ENCODE peak calls at places on chromosome 7, in four cellular contexts. Y is testis, J is ovary, H is heart right ventricle. C is an unnamed sample. For H3K4me1, the result is how much of the 10 kb centered on the place peaks cover.

GRCh38 chr7:13990319-13990983 is 985 bp upstream of the ETV1 start:
- DNase-seq in H (peak), J (no peak), Y (peak), C (peak)

GRCh38 chr7:14585232-14585631 is 317.3 kb downstream of the DGKB start:
- DNase-seq in H (no peak), Y (no peak), J (no peak), C (no peak)

GRCh38 chr7:138842111-138842510 is 44.1 kb upstream of the ATP6V0A4 start:
- DNase-seq in J (no peak), Y (no peak), H (no peak), C (no peak)

GRCh38 chr7:92255308-92255707 is 9.5 kb downstream of the ANKIB1 start:
- DNase-seq in Y (no peak), J (no peak), H (no peak), C (no peak)

GRCh38 chr7:2446676-2447075 is 29.5 kb downstream of the GRIFIN start:
- DNase-seq in J (no peak), Y (no peak), H (no peak), C (no peak)

GRCh38 chr7:4439444-4439843 is 242.7 kb upstream of the FOXK1 start:
- DNase-seq in H (no peak), J (no peak), Y (peak), C (no peak)

GRCh38 chr7:101370836-101371235 is 8.2 kb downstream of the COL26A1 start:
- DNase-seq in H (no peak), J (no peak), Y (no peak), C (no peak)

GRCh38 chr7:40267583-40267982 is 132.8 kb downstream of the SUGCT start:
- DNase-seq in H (no peak), J (no peak), Y (no peak), C (no peak)

GRCh38 chr7:136055266-136055665 is 78.1 kb upstream of the MTPN start:
- DNase-seq in Y (no peak), J (no peak), H (no peak), C (no peak)

GRCh38 chr7:112182749-112183148 is 23.4 kb downstream of the DOCK4 start:
- DNase-seq in J (no peak), H (peak), Y (no peak), C (peak)

GRCh38 chr7:119916501-119916900 is 356.5 kb upstream of the KCND2 start:
- DNase-seq in H (no peak), Y (no peak), J (no peak), C (no peak)

GRCh38 chr7:116425647-116426209 is 73.8 kb upstream of the CAV2 start:
- DNase-seq in J (no peak), H (no peak), Y (no peak), C (no peak)

GRCh38 chr7:128410092-128410665 is 397 bp upstream of the IMPDH1 start:
- DNase-seq in H (no peak), J (peak), Y (peak), C (peak)

GRCh38 chr7:157000741-157001653 is 9.5 kb downstream of the MNX1 start:
- DNase-seq in Y (peak), J (no peak), H (no peak), C (no peak)

GRCh38 chr7:93036807-93037206 is 81.0 kb downstream of the SAMD9 start:
- DNase-seq in H (no peak), J (no peak), Y (no peak), C (no peak)

GRCh38 chr7:28005075-28005847 is 175.3 kb downstream of the JAZF1 start:
- DNase-seq in J (peak), Y (no peak), H (peak), C (peak)

GRCh38 chr7:127609297-127609696 is 8.6 kb downstream of the PAX4 start:
- DNase-seq in Y (no peak), J (no peak), H (no peak), C (no peak)

GRCh38 chr7:20351901-20352300 is 21.2 kb downstream of the ITGB8 start:
- DNase-seq in J (no peak), Y (no peak), H (no peak), C (no peak)

GRCh38 chr7:29748286-29749099 is 57.8 kb upstream of the WIPF3 start:
- DNase-seq in Y (no peak), J (no peak), H (no peak), C (no peak)

GRCh38 chr7:81111781-81112540 is 193.1 kb upstream of the SEMA3C start:
- DNase-seq in Y (no peak), J (no peak), H (no peak), C (no peak)

GRCh38 chr7:158260567-158261361 is 326.9 kb downstream of the PTPRN2 start:
- DNase-seq in H (no peak), Y (no peak), J (no peak), C (no peak)

GRCh38 chr7:158259671-158260423 is 327.8 kb downstream of the PTPRN2 start:
- DNase-seq in J (no peak), H (no peak), Y (no peak), C (no peak)

GRCh38 chr7:158262284-158263109 is 325.1 kb downstream of the PTPRN2 start:
- DNase-seq in J (no peak), H (no peak), Y (no peak), C (no peak)

GRCh38 chr7:158263110-158263963 is 324.3 kb downstream of the PTPRN2 start:
- DNase-seq in Y (no peak), H (no peak), J (no peak), C (no peak)

GRCh38 chr7:158261362-158262235 is 326.0 kb downstream of the PTPRN2 start:
- DNase-seq in Y (no peak), H (no peak), J (no peak), C (no peak)
- H3K4me1 ChIP-seq in Y (under half), H (under half), J (under half), C (under half)

GRCh38 chr7:8321312-8321711 is 59.3 kb upstream of the ICA1 start:
- DNase-seq in H (no peak), Y (no peak), J (no peak), C (no peak)

GRCh38 chr7:8325067-8325466 is 63.1 kb upstream of the ICA1 start:
- DNase-seq in H (no peak), Y (no peak), J (no peak), C (no peak)

GRCh38 chr7:8314566-8314965 is 52.6 kb upstream of the ICA1 start:
- DNase-seq in Y (no peak), J (no peak), H (no peak), C (no peak)

GRCh38 chr7:8322667-8323066 is 60.7 kb upstream of the ICA1 start:
- DNase-seq in Y (no peak), J (no peak), H (no peak), C (no peak)

DNA sequence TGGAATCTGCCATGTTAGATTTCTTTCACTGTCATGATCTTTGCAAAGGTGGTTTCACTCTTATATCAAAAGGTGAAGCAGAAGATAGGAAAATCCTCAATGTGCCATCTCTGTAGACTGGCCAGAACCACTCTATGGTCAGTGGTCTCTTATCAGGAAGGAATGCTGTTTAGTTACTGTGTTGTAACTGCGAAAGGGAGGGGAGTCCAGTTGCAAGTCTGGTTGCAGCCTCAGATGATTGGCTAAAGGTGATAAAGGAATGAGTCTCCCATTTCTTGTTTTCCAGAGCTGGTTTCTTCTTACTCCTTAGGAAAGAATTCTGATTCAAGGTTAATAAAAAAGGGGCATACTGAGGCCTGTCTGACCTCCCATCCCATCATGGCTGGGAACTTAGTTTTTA is 58.2 kb upstream of the ICA1 start:
- DNase-seq in J (no peak), Y (no peak), H (no peak), C (no peak)
- H3K4me1 ChIP-seq in J (under half), Y (under half), H (under half), C (under half)

DNA sequence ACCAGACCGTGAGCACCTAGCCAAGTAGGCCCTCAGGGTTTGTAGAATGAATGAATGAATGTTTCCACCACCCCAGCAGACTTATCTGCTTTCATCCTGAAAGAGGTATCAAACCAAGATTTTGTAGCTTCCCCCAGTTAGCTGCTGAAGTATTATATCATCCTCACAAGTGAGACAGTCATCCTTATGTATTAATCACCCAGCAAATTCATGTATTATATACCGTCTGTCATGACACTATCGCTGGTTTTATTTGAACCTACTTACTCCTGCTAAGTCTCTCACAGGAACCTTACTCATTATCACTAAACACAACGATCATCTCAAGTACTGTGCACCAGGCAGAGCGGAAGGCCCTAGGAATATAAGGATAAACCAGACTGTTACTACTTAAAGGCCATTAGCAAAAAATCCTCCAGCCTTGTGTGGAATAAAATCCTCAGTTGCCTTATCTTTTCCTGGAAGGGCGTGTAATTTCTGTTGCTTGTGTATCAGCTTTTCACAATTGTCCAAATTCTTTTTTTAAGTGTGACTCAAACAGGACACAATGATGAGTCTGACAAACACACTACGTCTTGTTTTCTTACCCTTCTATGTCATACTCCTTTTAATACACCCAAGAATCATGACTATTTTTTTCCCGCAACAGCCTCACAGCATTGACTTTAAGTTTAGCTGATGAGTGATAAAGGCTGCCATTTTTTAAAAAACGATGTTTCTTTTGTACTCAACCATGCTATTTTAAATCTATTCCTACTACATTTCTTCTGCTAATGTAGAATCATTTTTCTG is 176.1 kb upstream of the KLF14 start:
- DNase-seq in J (no peak), H (no peak), Y (no peak), C (no peak)
- H3K4me1 ChIP-seq in J (under half), H (half or more), Y (under half), C (half or more)

GRCh38 chr7:47484923-47485639 is 96.8 kb downstream of the TNS3 start:
- DNase-seq in Y (no peak), H (no peak), J (no peak), C (no peak)
- H3K4me1 ChIP-seq in Y (under half), H (half or more), J (under half), C (half or more)

GRCh38 chr7:47474211-47474936 is 107.5 kb downstream of the TNS3 start:
- DNase-seq in H (no peak), J (no peak), Y (no peak), C (no peak)

GRCh38 chr7:47475880-47476227 is 106.1 kb downstream of the TNS3 start:
- DNase-seq in J (no peak), H (no peak), Y (no peak), C (no peak)

GRCh38 chr7:47477191-47478016 is 104.5 kb downstream of the TNS3 start:
- DNase-seq in H (no peak), J (no peak), Y (no peak), C (no peak)

GRCh38 chr7:47473499-47474210 is 108.3 kb downstream of the TNS3 start:
- DNase-seq in Y (no peak), H (no peak), J (no peak), C (no peak)

DNA sequence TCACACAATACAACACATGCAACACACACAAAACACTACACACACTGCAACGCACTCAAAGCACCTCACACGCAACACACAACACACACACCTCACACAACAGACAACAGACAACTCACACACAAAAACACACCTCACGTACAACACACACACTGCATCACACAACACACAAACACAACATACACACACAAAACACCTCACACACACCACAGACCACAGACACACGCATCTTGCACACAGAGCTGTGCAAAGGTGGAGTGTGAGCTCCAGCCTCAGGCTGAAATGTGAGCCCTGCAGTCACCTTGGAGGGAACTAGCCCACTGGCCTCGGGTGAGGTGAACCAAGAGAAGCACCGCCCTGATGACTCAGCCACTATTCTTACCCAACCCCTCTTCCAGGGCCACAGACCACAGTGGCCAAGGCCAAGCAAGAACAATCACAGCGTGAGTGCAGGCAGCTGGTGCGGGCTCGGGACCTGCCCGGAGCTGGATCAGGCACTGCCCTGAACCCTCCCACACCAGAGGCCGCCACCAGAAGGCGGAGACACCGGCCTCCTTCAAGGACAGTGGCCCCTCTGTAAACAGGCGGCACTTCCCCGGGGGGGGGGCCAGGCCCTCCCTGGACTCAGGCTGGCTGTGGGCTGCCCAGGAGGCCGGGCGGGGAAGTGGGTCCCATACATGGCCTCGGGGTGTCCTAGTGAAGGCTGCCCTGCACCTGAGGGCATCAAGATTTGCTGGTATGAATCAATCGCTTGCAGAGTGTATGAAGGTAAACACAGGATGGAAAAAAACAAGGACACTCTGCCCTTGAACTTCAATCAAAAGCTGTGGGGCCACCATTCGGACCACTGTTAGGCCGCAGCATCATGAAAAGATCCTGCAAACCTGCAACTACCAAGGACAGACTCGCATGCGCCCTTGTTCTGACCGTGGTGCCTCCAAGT is 106.7 kb downstream of the TNS3 start:
- DNase-seq in H (peak), J (peak), Y (peak), C (peak)
- H3K4me1 ChIP-seq in H (under half), J (under half), Y (half or more), C (half or more)

GRCh38 chr7:106072715-106073091 is 39.4 kb downstream of the SYPL1 start:
- DNase-seq in H (no peak), Y (no peak), J (no peak), C (no peak)

GRCh38 chr7:106070567-106071254 is 41.4 kb downstream of the SYPL1 start:
- DNase-seq in H (no peak), Y (no peak), J (no peak), C (no peak)

GRCh38 chr7:106073701-106074100 is 38.4 kb downstream of the SYPL1 start:
- DNase-seq in H (no peak), Y (no peak), J (no peak), C (no peak)

GRCh38 chr7:106071356-106071998 is 40.6 kb downstream of the SYPL1 start:
- DNase-seq in H (no peak), J (no peak), Y (no peak), C (no peak)

DNA sequence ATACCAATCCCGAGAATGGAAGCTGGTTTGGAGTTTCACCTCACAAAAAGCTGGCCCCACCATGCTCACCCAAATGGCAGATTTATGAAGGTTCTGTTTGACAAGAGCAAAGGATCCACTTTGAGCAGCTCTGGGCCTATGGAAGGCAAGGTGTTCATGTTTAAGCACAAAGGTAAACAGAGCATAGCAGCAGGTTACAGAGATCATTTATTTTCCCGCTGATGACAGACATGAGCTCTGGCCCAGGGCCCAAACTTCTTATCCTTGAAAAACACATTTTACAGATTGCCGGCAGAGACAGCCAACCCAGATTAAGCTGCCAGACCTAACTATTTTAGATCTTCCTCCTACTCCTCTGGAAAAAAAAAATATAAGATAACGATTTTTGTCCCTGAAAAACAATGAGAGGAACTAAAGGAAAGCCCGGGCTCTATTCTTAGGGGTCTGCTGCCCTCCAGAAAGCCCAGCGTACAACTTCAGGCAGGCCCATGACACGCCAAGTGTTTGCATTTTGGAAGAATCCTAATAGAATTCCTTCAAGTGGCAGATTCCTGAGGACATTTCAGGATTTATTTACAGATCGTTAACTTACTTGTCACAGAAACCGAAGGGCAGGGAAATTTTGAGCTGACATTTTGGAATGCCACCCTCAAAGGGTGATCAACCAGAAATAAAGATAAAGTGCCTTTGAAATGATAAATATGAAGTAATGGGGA is 40.0 kb downstream of the SYPL1 start:
- DNase-seq in H (no peak), Y (no peak), J (no peak), C (no peak)
- H3K4me1 ChIP-seq in H (half or more), Y (under half), J (under half), C (half or more)

GRCh38 chr7:143382791-143383641 is 1.9 kb downstream of the ZYX start:
- DNase-seq in J (no peak), Y (no peak), H (no peak), C (no peak)

GRCh38 chr7:143383642-143383957 is 2.5 kb downstream of the ZYX start:
- DNase-seq in H (no peak), J (no peak), Y (no peak), C (no peak)

GRCh38 chr7:143384741-143385631 is 3.8 kb downstream of the ZYX start:
- DNase-seq in Y (no peak), J (no peak), H (no peak), C (no peak)

GRCh38 chr7:143382126-143382790 is 1.1 kb downstream of the ZYX start:
- DNase-seq in Y (no peak), J (no peak), H (no peak), C (no peak)

GRCh38 chr7:143384148-143384547 is 3.0 kb downstream of the ZYX start:
- DNase-seq in Y (no peak), J (no peak), H (no peak), C (no peak)
- H3K4me1 ChIP-seq in Y (half or more), J (under half), H (half or more), C (half or more)

GRCh38 chr7:134932707-134933370 is 53.5 kb upstream of the AGBL3 start:
- DNase-seq in H (peak), Y (no peak), J (no peak), C (peak)
- H3K4me1 ChIP-seq in H (under half), Y (under half), J (under half), C (half or more)

GRCh38 chr7:155299539-155300202 is 2.0 kb downstream of the INSIG1 start:
- DNase-seq in J (no peak), Y (no peak), H (no peak), C (no peak)

GRCh38 chr7:155296788-155297516 is 726 bp upstream of the INSIG1 start:
- DNase-seq in J (peak), H (peak), Y (peak), C (peak)

GRCh38 chr7:155297517-155298287 is at the start of gene INSIG1:
- DNase-seq in J (peak), H (peak), Y (peak), C (peak)

GRCh38 chr7:155298834-155299538 is 1.3 kb downstream of the INSIG1 start:
- DNase-seq in Y (peak), H (peak), J (peak), C (peak)

DNA sequence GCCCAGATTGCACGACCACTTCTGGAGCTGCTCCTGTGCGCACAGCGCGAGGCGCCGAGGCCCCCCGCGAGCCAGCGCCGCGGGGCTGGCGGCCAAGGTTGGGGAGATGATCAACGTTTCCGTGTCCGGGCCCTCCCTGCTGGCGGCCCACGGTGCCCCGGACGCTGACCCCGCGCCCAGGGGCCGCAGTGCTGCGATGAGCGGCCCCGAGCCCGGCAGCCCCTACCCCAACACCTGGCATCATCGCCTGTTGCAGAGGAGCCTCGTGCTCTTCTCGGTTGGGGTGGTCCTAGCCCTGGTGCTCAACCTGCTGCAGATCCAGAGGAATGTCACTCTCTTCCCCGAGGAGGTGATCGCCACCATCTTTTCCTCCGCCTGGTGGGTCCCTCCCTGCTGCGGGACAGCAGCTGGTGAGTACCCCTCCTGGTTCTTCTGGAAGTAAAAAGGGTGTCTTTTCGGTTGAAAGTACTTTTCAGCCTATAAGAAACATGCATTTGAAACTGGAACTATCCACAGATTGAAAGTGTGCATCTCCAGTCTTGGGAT is 683 bp downstream of the INSIG1 start:
- DNase-seq in H (peak), J (no peak), Y (no peak), C (no peak)
- H3K4me1 ChIP-seq in H (under half), J (under half), Y (under half), C (under half)